ENCODE peak calls at places on chromosomes 11 and 22, in six cellular contexts. G, C, Q, K, O and P are unnamed samples.
A peak's percentile ranks its signal among the peaks of the same experiment; 100 is the strongest.

GRCh38 chr11:29452131-29452530 is 564.7 kb downstream of the KCNA4 start:
- DNase-seq in K (no peak), C (no peak), O (no peak), G (no peak), Q (no peak), P (no peak)

GRCh38 chr11:46676436-46677158 is 23.8 kb downstream of the ARHGAP1 start:
- DNase-seq in O (no peak), Q (no peak), K (no peak), G (no peak), C (no peak), P (no peak)

GRCh38 chr11:58926695-58927094 is 12.6 kb upstream of the GLYATL1 start:
- DNase-seq in G (no peak), O (no peak), C (no peak), K (no peak), Q (no peak), P (no peak)

GRCh38 chr22:35430897-35431322 is 31.0 kb downstream of the MCM5 start:
- DNase-seq in C (peak; percentile 84), Q (peak; percentile 88), G (peak; percentile 91), O (peak; percentile 86), K (peak; percentile 32), P (peak; percentile 42)

GRCh38 chr11:65640483-65641207 is 2.7 kb downstream of the SIPA1 start:
- DNase-seq in O (no peak), G (peak; percentile 62), C (no peak), Q (no peak), K (no peak), P (no peak)

GRCh38 chr11:64138413-64138812 is 27.5 kb downstream of the MACROD1 start:
- DNase-seq in C (no peak), K (no peak), Q (no peak), G (no peak), O (no peak), P (no peak)

GRCh38 chr11:75896843-75897419 is 81.9 kb downstream of the UVRAG start:
- DNase-seq in K (peak; percentile 12), C (peak; percentile 37), G (no peak), O (no peak), Q (no peak), P (no peak)

GRCh38 chr11:54558919-54559318 is 44.9 kb downstream of the OR4C46 start:
- DNase-seq in C (no peak), O (no peak), G (no peak), K (no peak), Q (no peak), P (no peak)

GRCh38 chr11:134939046-134939445 is 527.0 kb upstream of the B3GAT1 start:
- DNase-seq in O (no peak), Q (no peak), G (no peak), K (no peak), C (peak; percentile 58), P (no peak)

GRCh38 chr11:112961146-112961668 is at the start of gene NCAM1:
- DNase-seq in O (peak; percentile 39), C (peak; percentile 97), Q (no peak), K (peak; percentile 67), G (peak; percentile 88), P (peak; percentile 5)

GRCh38 chr11:127106142-127106541 is 105.6 kb upstream of the KIRREL3 start:
- DNase-seq in Q (peak; percentile 21), G (no peak), O (no peak), C (peak; percentile 72), K (no peak), P (no peak)

GRCh38 chr22:43792905-43793304 is 19.2 kb downstream of the EFCAB6 start:
- DNase-seq in O (no peak), G (no peak), Q (no peak), C (no peak), K (no peak), P (no peak)

GRCh38 chr22:30325065-30325720 is 1.5 kb downstream of the TBC1D10A start:
- DNase-seq in G (peak; percentile 66), O (peak; percentile 45), K (no peak), Q (peak; percentile 76), C (peak; percentile 50), P (peak; percentile 51)

GRCh38 chr11:2655834-2656622 is 43.8 kb downstream of the KCNQ1OT1 start:
- DNase-seq in G (no peak), O (no peak), C (no peak), Q (no peak), K (no peak), P (no peak)

GRCh38 chr11:27124514-27125264 is 84.1 kb downstream of the BBOX1 start:
- DNase-seq in C (no peak), Q (no peak), G (no peak), K (no peak), O (no peak), P (no peak)

GRCh38 chr22:32751065-32751739 is 50.3 kb upstream of the TIMP3 start:
- DNase-seq in Q (no peak), O (no peak), K (no peak), G (no peak), C (no peak), P (no peak)
- H3K27ac ChIP-seq in Q (no peak overlapping the region), O (no peak overlapping the region), K (no peak overlapping the region), G (no peak overlapping the region), C (no peak overlapping the region), P (no peak overlapping the region)

GRCh38 chr11:61429346-61429690 is 457 bp downstream of the CPSF7 start:
- DNase-seq in G (peak; percentile 56), C (peak; percentile 93), Q (no peak), K (peak; percentile 15), O (no peak), P (no peak)
- TF ChIP-seq CTCF in G (peak; percentile 31), C (peak; percentile 59), Q (peak; percentile 33), K (no peak), O (no peak), P (no peak)

GRCh38 chr11:31819533-31820437 is 8.7 kb upstream of the PAX6 start:
- DNase-seq in K (no peak), G (no peak), Q (no peak), C (peak; percentile 80), O (no peak), P (no peak)
- H3K27me3 ChIP-seq in K (no peaks in the 10 kb centered on the region), G (peaks cover 100% of the 10 kb centered on the region), Q (peaks cover 70% of the 10 kb centered on the region), C (peaks cover 100% of the 10 kb centered on the region), O (peaks cover 33% of the 10 kb centered on the region), P (peaks cover 43% of the 10 kb centered on the region)

GRCh38 chr11:129557421-129557820 is 181.8 kb downstream of the BARX2 start:
- DNase-seq in Q (no peak), K (no peak), G (no peak), C (no peak), O (no peak), P (no peak)
- H3K27ac ChIP-seq in Q (no peak overlapping the region), K (no peak overlapping the region), G (no peak overlapping the region), C (no peak overlapping the region), O (no peak overlapping the region), P (no peak overlapping the region)

DNA sequence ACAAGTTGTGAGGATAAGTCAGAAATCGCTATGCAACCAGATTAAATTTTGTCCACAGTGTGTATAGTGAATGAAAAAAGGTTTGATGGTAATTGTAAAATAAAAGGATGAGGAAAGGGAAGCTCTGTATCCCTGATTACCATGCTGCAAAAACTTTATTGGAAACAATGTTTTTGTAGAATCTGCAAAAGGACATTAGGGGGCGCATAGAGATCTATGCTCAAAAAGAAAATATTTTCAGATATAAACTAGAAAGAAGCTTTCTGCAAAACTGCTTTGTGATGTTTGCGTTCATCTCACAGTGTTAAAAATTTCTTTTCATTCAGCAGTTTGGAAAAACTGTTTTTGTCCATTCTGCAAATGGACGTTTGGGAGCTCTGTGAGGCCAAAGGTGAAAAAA is 390.5 kb downstream of the OR4C45 start:
- DNase-seq in G (no peak), Q (no peak), C (no peak), K (no peak), O (no peak), P (no peak)
- TF ChIP-seq CTCF in G (no peak), Q (no peak), C (no peak), K (no peak), O (no peak), P (no peak)